ENCODE peak calls at places on chromosome 9, in seven cellular contexts. T is pancreas, A is spleen, Q is lower leg skin, D is suprapubic skin, P is bronchial epithelial cell, K is fibroblast of the aortic adventitia. F is an unnamed sample.
A peak's percentile ranks its signal among the peaks of the same experiment; 100 is the strongest.

GRCh38 chr9:115604831-115605483 is 487.0 kb upstream of the TNC start:
- DNase-seq in T (no peak), A (no peak), Q (no peak), D (no peak), P (peak; percentile 89), K (peak; percentile 98), F (peak; percentile 82)

GRCh38 chr9:109319072-109319630 is 1.7 kb downstream of the EPB41L4B start:
- DNase-seq in T (peak; percentile 67), A (no peak), Q (no peak), D (no peak), P (peak; percentile 11), K (no peak), F (no peak)

GRCh38 chr9:114002271-114002985 is 75.7 kb downstream of the AMBP start:
- DNase-seq in T (no peak), A (peak; percentile 60), Q (peak; percentile 9), D (peak; percentile 68), P (no peak), K (no peak), F (no peak)

GRCh38 chr9:135961811-135962695 is 880 bp upstream of the UBAC1 start:
- DNase-seq in T (no peak), A (no peak), Q (no peak), D (no peak), P (no peak), K (no peak), F (no peak)

GRCh38 chr9:122263699-122264349 is 816 bp downstream of the RBM18 start:
- DNase-seq in T (peak; percentile 4), A (no peak), Q (no peak), D (no peak), P (no peak), K (peak; percentile 34), F (peak; percentile 40)

GRCh38 chr9:136085815-136086212 is 9.3 kb downstream of the NACC2 start:
- DNase-seq in T (peak; percentile 86), A (peak; percentile 83), Q (no peak), D (no peak), P (no peak), K (no peak), F (no peak)

GRCh38 chr9:107491081-107492053 is 1.8 kb upstream of the KLF4 start:
- DNase-seq in T (no peak), A (peak; percentile 76), Q (peak; percentile 55), D (peak; percentile 84), P (no peak), K (no peak), F (peak; percentile 37)

GRCh38 chr9:73869261-73869660 is 627.9 kb upstream of the RORB start:
- DNase-seq in T (no peak), A (no peak), Q (no peak), D (no peak), P (peak; percentile 99), K (peak; percentile 51), F (peak; percentile 91)

GRCh38 chr9:123894822-123895221 is 35.1 kb downstream of the DENND1A start:
- DNase-seq in T (no peak), A (no peak), Q (no peak), D (no peak), P (no peak), K (no peak), F (no peak)

GRCh38 chr9:92954886-92955285 is 7.6 kb downstream of the FGD3 start:
- DNase-seq in T (no peak), A (no peak), Q (no peak), D (peak; percentile 60), P (no peak), K (no peak), F (no peak)

GRCh38 chr9:24132244-24132643 is 306.2 kb upstream of the ELAVL2 start:
- DNase-seq in T (no peak), A (no peak), Q (no peak), D (no peak), P (no peak), K (no peak), F (no peak)

GRCh38 chr9:74555015-74555414 is 57.9 kb downstream of the RORB start:
- DNase-seq in T (peak; percentile 38), A (no peak), Q (no peak), D (no peak), P (no peak), K (no peak), F (no peak)

GRCh38 chr9:101047848-101048402 is 19.4 kb downstream of the PLPPR1 start:
- DNase-seq in T (no peak), A (no peak), Q (no peak), D (no peak), P (peak; percentile 37), K (no peak), F (no peak)

GRCh38 chr9:105216440-105217178 is 27.8 kb upstream of the SLC44A1 start:
- DNase-seq in T (peak; percentile 2), A (no peak), Q (no peak), D (no peak), P (no peak), K (peak; percentile 25), F (peak; percentile 44)

DNA sequence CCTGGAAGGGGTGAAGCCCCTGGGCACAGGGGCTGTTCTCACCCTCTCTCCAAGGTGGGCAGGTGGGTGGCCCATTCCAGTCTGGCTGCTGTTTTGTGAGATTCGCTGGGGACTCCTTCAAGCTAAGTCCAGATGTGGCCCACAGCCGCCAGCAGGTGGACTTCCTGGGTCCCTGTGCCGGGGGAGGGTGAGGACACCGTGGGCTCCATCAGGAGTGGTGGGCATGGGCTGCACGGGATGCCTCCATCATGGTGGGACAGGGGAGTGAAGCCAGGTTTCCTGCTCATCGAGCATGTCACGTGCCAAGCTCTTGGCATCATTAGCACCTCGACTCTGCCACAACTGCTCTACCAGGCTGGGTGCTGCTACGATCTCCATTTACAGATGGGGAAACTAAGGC is 1.8 kb downstream of the NCS1 start:
- DNase-seq in T (no peak), A (no peak), Q (no peak), D (no peak), P (no peak), K (no peak), F (no peak)
- H3K4me3 ChIP-seq in T (no peak overlapping the region), A (no peak overlapping the region), Q (no peak overlapping the region), D (peak overlapping the region; percentile 69), P (no peak overlapping the region), K (peak overlapping the region; percentile 82), F (peak overlapping the region; percentile 65)

DNA sequence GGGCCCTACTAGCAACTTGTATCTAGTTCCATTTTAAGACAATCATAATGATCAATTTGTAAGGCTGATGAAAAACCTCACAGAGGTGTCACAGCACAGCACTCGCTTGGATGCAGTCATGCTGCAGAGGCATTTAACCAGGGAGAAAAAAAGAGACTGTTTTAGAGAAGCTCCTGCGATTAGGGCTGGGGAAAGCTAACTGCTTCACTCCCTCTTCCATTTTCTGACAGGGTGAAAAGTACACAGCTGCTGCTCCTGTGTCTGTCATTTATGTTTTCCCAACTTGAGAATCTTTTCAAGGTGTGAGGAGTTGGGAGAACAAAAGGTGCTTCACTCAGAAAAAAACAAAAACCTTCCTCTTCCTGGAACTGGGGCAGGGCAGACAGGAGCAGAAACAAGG is 106.3 kb downstream of the CDK5RAP2 start:
- DNase-seq in T (no peak), A (no peak), Q (no peak), D (no peak), P (no peak), K (no peak), F (no peak)
- TF ChIP-seq CTCF in T (no peak), A (no peak), Q (no peak), D (no peak), P (no peak), K (no peak), F (no peak)

DNA sequence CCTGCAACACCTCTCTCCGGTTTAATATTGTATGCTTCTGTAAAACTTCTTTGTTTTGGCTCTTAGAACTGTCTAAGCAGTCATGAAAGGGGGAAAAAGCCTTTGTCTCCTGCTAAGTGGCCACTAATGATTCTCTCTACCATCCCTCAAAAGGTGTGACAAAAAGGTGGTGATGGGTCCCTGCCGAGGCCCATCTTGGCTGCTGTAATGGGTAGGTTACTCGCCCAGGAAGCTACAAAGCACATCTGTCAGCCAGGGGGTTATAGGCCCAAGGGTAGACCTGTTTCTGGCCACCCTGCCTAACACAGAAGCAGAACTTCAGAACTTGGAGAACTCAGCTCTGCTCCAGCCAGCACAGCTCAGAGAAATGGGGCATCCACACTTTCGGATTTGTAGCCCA is 1.6 kb downstream of the FAM219A start:
- DNase-seq in T (no peak), A (no peak), Q (no peak), D (no peak), P (no peak), K (no peak), F (no peak)
- H3K4me3 ChIP-seq in T (no peak overlapping the region), A (peak overlapping the region; percentile 61), Q (no peak overlapping the region), D (peak overlapping the region; percentile 81), P (peak overlapping the region; percentile 72), K (peak overlapping the region; percentile 94), F (peak overlapping the region; percentile 76)

DNA sequence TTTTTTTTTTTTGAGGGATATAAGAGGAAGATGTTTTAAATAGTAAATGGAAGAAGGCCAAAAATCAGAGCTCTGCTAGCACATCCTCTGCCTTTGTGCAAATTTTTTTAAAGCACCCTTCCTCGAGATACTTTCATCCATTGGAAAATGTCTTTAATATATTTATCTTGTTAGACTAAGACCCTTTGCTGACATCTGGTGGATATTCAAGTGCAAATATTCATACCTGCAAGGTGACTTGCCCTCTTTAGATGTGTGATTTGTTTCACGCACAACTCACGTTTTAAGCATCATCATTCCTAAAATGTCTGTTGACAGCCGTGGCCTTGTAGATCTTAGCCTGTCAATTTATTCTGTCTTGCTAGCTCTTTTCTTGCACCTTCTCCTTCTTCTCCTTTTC is 258.5 kb downstream of the AGTPBP1 start:
- DNase-seq in T (no peak), A (no peak), Q (no peak), D (no peak), P (peak; percentile 7), K (peak; percentile 2), F (peak; percentile 1)
- TF ChIP-seq CTCF in T (no peak), A (no peak), Q (no peak), D (no peak), P (no peak), K (no peak), F (no peak)

F was measured in choroid plexus epithelial cell.